ENCODE peak calls at places on chromosomes 16 and 17, in four cellular contexts. X is OCI-LY7, A is hepatocyte, O is uterus. E is an unnamed sample.

GRCh38 chr16:66871840-66872239 is 8.5 kb upstream of the PDP2 start:
- DNase-seq in X (no peak), A (peak; percentile 27), O (no peak), E (no peak)

GRCh38 chr17:61659437-61659836 is 68.4 kb upstream of the NACA2 start:
- DNase-seq in X (no peak), A (no peak), O (no peak), E (no peak)

GRCh38 chr16:11494433-11494832 is 92.3 kb downstream of the LITAF start:
- DNase-seq in X (no peak), A (no peak), O (no peak), E (no peak)

GRCh38 chr17:38789185-38789584 is 10.2 kb downstream of the PIP4K2B start:
- DNase-seq in X (no peak), A (no peak), O (no peak), E (no peak)

GRCh38 chr17:70110443-70110880 is 35.4 kb downstream of the KCNJ16 start:
- DNase-seq in X (no peak), A (peak; percentile 27), O (peak; percentile 30), E (no peak)

GRCh38 chr17:30021708-30022317 is 80.4 kb downstream of the EFCAB5 start:
- DNase-seq in X (peak; percentile 67), A (peak; percentile 70), O (no peak), E (no peak)

GRCh38 chr17:19741832-19742457 is 6.2 kb downstream of the ALDH3A1 start:
- DNase-seq in X (no peak), A (no peak), O (no peak), E (no peak)

GRCh38 chr17:9434502-9435113 is 141.0 kb downstream of the STX8 start:
- DNase-seq in X (no peak), A (no peak), O (no peak), E (no peak)

GRCh38 chr16:10808218-10808617 is 10.4 kb downstream of the TVP23A start:
- DNase-seq in X (no peak), A (no peak), O (no peak), E (no peak)

GRCh38 chr16:76265434-76266045 is 11.7 kb upstream of the CNTNAP4 start:
- DNase-seq in X (peak; percentile 48), A (peak; percentile 31), O (no peak), E (no peak)

GRCh38 chr17:2087597-2088211 is 32.8 kb downstream of the HIC1 start:
- DNase-seq in X (peak; percentile 30), A (no peak), O (peak; percentile 61), E (no peak)

GRCh38 chr17:76515291-76515949 is 14.2 kb upstream of the RHBDF2 start:
- DNase-seq in X (no peak), A (no peak), O (peak; percentile 84), E (no peak)

DNA sequence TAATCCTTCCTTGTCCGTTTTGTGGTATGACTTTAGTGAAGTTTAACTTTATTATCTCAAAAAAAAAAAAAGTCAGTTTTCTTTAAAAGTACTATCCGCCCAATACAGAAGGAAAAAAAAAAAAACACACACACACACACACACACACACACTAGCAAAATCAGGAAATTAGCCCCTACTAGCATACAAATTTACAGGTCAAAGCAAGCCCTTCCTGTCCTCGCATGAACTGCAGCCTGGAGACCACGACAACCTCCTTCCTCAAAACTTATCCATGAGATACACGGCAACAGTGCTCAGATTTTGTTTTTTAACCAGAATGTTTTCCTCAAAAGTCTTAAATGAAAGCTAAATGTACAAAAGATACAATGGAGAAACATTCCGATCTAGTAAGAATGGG is 16.2 kb downstream of the NCOR1 start:
- DNase-seq in X (peak; percentile 74), A (no peak), O (no peak), E (no peak)
- H3K27ac ChIP-seq in X (peak overlapping the region; percentile 37), A (no peak overlapping the region), O (peak overlapping the region; percentile 35), E (no peak overlapping the region)

GRCh38 chr16:56370185-56370584 is 55.2 kb downstream of the AMFR start:
- DNase-seq in X (no peak), A (peak; percentile 3), O (no peak), E (no peak)

GRCh38 chr16:56370836-56371235 is 54.5 kb downstream of the AMFR start:
- DNase-seq in X (no peak), A (peak; percentile 32), O (no peak), E (no peak)

GRCh38 chr16:56372013-56372634 is 53.2 kb downstream of the AMFR start:
- DNase-seq in X (no peak), A (no peak), O (no peak), E (no peak)

GRCh38 chr16:56372938-56373337 is 52.4 kb downstream of the AMFR start:
- DNase-seq in X (no peak), A (no peak), O (no peak), E (no peak)

GRCh38 chr16:56371383-56371937 is 53.9 kb downstream of the AMFR start:
- DNase-seq in X (no peak), A (peak; percentile 3), O (no peak), E (no peak)
- H3K27ac ChIP-seq in X (no peak overlapping the region), A (peak overlapping the region; percentile 77), O (peak overlapping the region; percentile 23), E (peak overlapping the region; percentile 53)

GRCh38 chr17:42271277-42271922 is 4.8 kb downstream of the STAT5B start:
- DNase-seq in X (no peak), A (no peak), O (no peak), E (no peak)

GRCh38 chr17:42272162-42272561 is 4.0 kb downstream of the STAT5B start:
- DNase-seq in X (no peak), A (no peak), O (no peak), E (no peak)

GRCh38 chr17:42270596-42270995 is 5.6 kb downstream of the STAT5B start:
- DNase-seq in X (no peak), A (no peak), O (no peak), E (no peak)

GRCh38 chr17:42268236-42268635 is 8.0 kb downstream of the STAT5B start:
- DNase-seq in X (no peak), A (no peak), O (no peak), E (no peak)

DNA sequence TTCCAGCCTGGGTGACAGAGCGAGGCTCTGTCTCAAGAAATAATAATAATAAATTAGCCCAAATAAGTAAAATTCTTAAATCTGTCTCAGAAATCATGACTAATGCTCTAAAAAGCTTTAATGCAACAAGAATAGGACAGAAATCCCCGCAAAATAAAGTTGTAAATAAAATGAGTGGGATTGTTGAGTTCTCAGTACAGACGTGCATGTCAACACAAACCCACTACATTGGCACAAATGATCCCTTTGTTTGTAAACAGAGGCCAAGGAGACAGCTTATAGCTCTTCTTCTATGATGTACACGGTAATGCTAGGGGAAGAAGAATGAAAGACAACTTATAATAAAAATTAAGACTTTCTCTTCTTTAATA is 6.0 kb downstream of the STAT5B start:
- DNase-seq in X (no peak), A (no peak), O (no peak), E (no peak)
- H3K27ac ChIP-seq in X (no peak overlapping the region), A (no peak overlapping the region), O (peak overlapping the region; percentile 34), E (no peak overlapping the region)

GRCh38 chr17:80815151-80815561 is 176.5 kb upstream of the CHMP6 start:
- DNase-seq in X (no peak), A (no peak), O (no peak), E (no peak)

GRCh38 chr17:80807882-80808281 is 183.8 kb upstream of the CHMP6 start:
- DNase-seq in X (no peak), A (no peak), O (no peak), E (no peak)

GRCh38 chr17:80812362-80813088 is 179.1 kb upstream of the CHMP6 start:
- DNase-seq in X (no peak), A (no peak), O (peak; percentile 6), E (no peak)

GRCh38 chr17:80813318-80813717 is 178.3 kb upstream of the CHMP6 start:
- DNase-seq in X (no peak), A (no peak), O (no peak), E (no peak)

DNA sequence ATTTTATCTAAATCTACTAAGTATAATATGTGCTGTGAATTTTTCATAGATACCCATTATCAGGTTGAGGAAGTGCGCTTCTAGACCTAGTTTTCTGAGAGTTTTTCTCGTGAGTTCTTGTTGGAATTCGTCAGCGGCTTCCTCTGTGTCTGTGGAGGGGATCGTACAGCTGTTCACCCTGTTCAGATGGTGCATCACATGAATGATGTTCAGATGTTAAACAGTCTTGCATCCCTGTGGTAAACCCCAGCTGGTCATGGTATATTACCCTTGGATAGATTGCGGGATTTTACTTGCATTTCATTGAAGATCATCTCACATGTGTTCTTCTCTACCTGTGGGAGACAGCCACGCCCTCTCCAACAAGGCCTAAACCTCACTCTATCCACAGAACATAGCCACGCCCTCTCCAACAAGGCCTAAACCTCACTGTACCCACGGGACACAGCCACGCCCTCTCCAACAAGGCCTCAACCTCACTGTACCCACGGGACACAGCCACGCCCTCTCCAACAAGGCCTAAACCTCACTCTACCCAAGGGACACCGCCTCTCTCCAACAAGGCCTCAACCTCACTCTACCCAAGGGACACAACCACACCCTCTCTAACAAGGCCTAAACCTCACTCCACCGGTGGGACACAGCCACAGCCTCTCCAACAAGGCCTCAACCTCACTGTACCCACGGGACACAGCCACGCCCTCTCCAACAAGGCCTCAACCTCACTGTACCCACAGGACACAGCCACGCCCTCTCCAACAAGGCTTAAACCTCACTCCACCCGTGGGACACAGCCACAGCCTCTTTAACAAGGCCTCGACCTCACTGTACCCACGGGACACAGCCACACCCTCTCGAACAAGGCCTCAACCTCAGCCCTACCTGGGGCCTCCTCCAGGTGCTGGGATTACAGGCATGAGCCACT is 180.2 kb upstream of the CHMP6 start:
- DNase-seq in X (no peak), A (no peak), O (peak; percentile 8), E (no peak)
- H3K27ac ChIP-seq in X (no peak overlapping the region), A (no peak overlapping the region), O (no peak overlapping the region), E (no peak overlapping the region)

GRCh38 chr17:81858170-81858966 is 2.0 kb downstream of the P4HB start:
- DNase-seq in X (no peak), A (no peak), O (no peak), E (no peak)
- H3K27ac ChIP-seq in X (no peak overlapping the region), A (peak overlapping the region; percentile 90), O (no peak overlapping the region), E (peak overlapping the region; percentile 92)

GRCh38 chr17:351436-351713 is 1.2 kb downstream of the RPH3AL start:
- DNase-seq in X (no peak), A (no peak), O (no peak), E (no peak)
- H3K27ac ChIP-seq in X (no peak overlapping the region), A (peak overlapping the region; percentile 98), O (peak overlapping the region; percentile 79), E (peak overlapping the region; percentile 85)

DNA sequence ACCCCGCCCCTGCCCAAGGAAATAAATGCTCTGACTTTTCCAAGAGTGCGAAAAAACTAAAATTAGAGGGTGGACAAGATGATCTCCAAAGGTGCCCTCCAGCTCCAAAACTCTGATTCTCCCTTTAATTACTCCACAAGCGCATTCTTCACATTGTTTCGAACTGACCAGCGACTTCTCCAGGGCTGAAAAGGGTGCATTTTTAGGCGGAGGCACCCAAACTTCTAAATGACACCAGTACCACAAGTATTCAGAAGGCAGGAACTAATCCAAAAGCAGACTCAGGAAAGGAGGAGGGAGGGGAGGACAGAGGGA is 750 bp downstream of the ZFHX3 start:
- DNase-seq in X (no peak), A (no peak), O (no peak), E (no peak)
- H3K27ac ChIP-seq in X (no peak overlapping the region), A (peak overlapping the region; percentile 98), O (peak overlapping the region; percentile 99), E (peak overlapping the region; percentile 77)

DNA sequence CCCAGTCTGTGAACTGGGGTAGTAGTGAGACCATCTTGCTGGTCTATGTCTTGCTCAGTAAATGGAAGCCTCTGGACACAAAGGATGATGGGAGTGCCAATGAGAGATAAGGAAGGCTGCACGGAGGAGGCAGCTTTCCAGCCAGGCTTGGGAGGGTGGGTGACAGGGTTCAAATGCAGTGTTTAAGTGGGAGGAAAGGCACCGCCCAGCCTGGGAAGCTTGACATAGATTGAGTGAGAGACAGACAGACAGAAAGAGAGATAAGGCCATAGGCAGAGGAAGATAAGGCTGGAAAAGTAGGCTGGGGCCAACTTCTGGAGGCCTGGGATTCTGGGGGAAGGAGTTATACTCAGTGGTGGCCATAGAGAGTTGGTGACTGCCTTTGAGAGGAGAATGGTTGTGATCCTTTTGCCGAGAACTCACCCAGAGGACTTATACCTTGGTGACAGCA is 7.2 kb upstream of the COL1A1 start:
- DNase-seq in X (no peak), A (peak; percentile 13), O (peak; percentile 20), E (no peak)
- H3K27ac ChIP-seq in X (no peak overlapping the region), A (peak overlapping the region; percentile 94), O (peak overlapping the region; percentile 96), E (no peak overlapping the region)

E was measured in esophagus squamous epithelium.